ENCODE peak calls at places on chromosomes 13 and 19, in five cellular contexts. One of them, this sample, is unnamed.

GRCh38 chr13:42814868-42815267 is 33.5 kb downstream of the FAM216B start:
- DNase-seq in neuronal stem cell: no peak
- DNase-seq in mesenchymal stem cell: peak; percentile 80
- DNase-seq in H9: no peak
- DNase-seq in H1: no peak
- DNase-seq in this sample: peak; percentile 14

GRCh38 chr13:113792236-113792770 is 33.3 kb downstream of the TMEM255B start:
- DNase-seq in mesenchymal stem cell: no peak
- DNase-seq in H1: no peak
- DNase-seq in H9: no peak
- DNase-seq in neuronal stem cell: no peak
- DNase-seq in this sample: no peak

GRCh38 chr13:27194895-27195764 is 23.5 kb upstream of the USP12 start:
- DNase-seq in H9: peak; percentile 35
- DNase-seq in H1: no peak
- DNase-seq in mesenchymal stem cell: peak; percentile 90
- DNase-seq in neuronal stem cell: peak; percentile 35
- DNase-seq in this sample: peak; percentile 63

GRCh38 chr19:1260749-1261511 is 8.2 kb upstream of the CIRBP start:
- DNase-seq in H9: peak; percentile 97
- DNase-seq in neuronal stem cell: peak; percentile 97
- DNase-seq in H1: peak; percentile 98
- DNase-seq in mesenchymal stem cell: peak; percentile 95
- DNase-seq in this sample: peak; percentile 99

GRCh38 chr19:50359432-50359818 is 6.0 kb downstream of the NAPSA start:
- DNase-seq in H1: no peak
- DNase-seq in mesenchymal stem cell: no peak
- DNase-seq in neuronal stem cell: no peak
- DNase-seq in H9: no peak
- DNase-seq in this sample: no peak

GRCh38 chr13:98976941-98977340 is 923 bp downstream of the DOCK9 start:
- DNase-seq in neuronal stem cell: no peak
- DNase-seq in H1: no peak
- DNase-seq in mesenchymal stem cell: peak; percentile 38
- DNase-seq in H9: no peak
- DNase-seq in this sample: no peak

GRCh38 chr13:48749699-48750473 is 96.2 kb downstream of the CYSLTR2 start:
- DNase-seq in mesenchymal stem cell: peak; percentile 99
- DNase-seq in neuronal stem cell: peak; percentile 29
- DNase-seq in H9: peak; percentile 72
- DNase-seq in H1: peak; percentile 76
- DNase-seq in this sample: peak; percentile 96

GRCh38 chr19:45716314-45717130 is 14.2 kb downstream of the FBXO46 start:
- DNase-seq in mesenchymal stem cell: peak; percentile 35
- DNase-seq in H1: no peak
- DNase-seq in H9: no peak
- DNase-seq in neuronal stem cell: no peak
- DNase-seq in this sample: peak; percentile 32

GRCh38 chr13:39787086-39787487 is 131.6 kb downstream of the COG6 start:
- DNase-seq in mesenchymal stem cell: no peak
- DNase-seq in neuronal stem cell: peak; percentile 65
- DNase-seq in H9: no peak
- DNase-seq in H1: no peak
- DNase-seq in this sample: no peak

GRCh38 chr19:16444273-16444597 is 27.5 kb downstream of the EPS15L1 start:
- DNase-seq in neuronal stem cell: no peak
- DNase-seq in H1: no peak
- DNase-seq in H9: no peak
- DNase-seq in mesenchymal stem cell: no peak
- DNase-seq in this sample: no peak

GRCh38 chr19:9622531-9622930 is 1.5 kb upstream of the ZNF561 start:
- DNase-seq in mesenchymal stem cell: no peak
- DNase-seq in H9: no peak
- DNase-seq in H1: no peak
- DNase-seq in neuronal stem cell: no peak
- DNase-seq in this sample: no peak

GRCh38 chr13:47679391-47679790 is 321.7 kb downstream of the SUCLA2 start:
- DNase-seq in mesenchymal stem cell: peak; percentile 79
- DNase-seq in neuronal stem cell: no peak
- DNase-seq in H1: no peak
- DNase-seq in H9: no peak
- DNase-seq in this sample: peak; percentile 9

GRCh38 chr19:1163283-1163933 is 10.7 kb downstream of the SBNO2 start:
- DNase-seq in mesenchymal stem cell: no peak
- DNase-seq in neuronal stem cell: no peak
- DNase-seq in H9: no peak
- DNase-seq in H1: no peak
- DNase-seq in this sample: no peak

GRCh38 chr13:29674532-29674931 is 79.0 kb upstream of the SLC7A1 start:
- DNase-seq in neuronal stem cell: no peak
- DNase-seq in H1: no peak
- DNase-seq in H9: no peak
- DNase-seq in mesenchymal stem cell: peak; percentile 86
- DNase-seq in this sample: no peak

GRCh38 chr19:40274585-40275544 is 10.3 kb downstream of the AKT2 start:
- DNase-seq in H9: no peak
- DNase-seq in H1: no peak
- DNase-seq in mesenchymal stem cell: no peak
- DNase-seq in neuronal stem cell: no peak
- DNase-seq in this sample: no peak

GRCh38 chr13:50915562-50915961 is 6.0 kb downstream of the RNASEH2B start:
- DNase-seq in mesenchymal stem cell: no peak
- DNase-seq in H9: no peak
- DNase-seq in neuronal stem cell: no peak
- DNase-seq in H1: no peak
- DNase-seq in this sample: no peak

GRCh38 chr19:16327911-16328823 is 3.5 kb downstream of the KLF2 start:
- DNase-seq in neuronal stem cell: no peak
- DNase-seq in H1: no peak
- DNase-seq in mesenchymal stem cell: peak; percentile 92
- DNase-seq in H9: no peak
- DNase-seq in this sample: peak; percentile 49

GRCh38 chr13:22717036-22717435 is 463.7 kb upstream of the SGCG start:
- DNase-seq in H1: no peak
- DNase-seq in neuronal stem cell: no peak
- DNase-seq in mesenchymal stem cell: no peak
- DNase-seq in H9: no peak
- DNase-seq in this sample: no peak

GRCh38 chr19:9547870-9548269 is 9.4 kb upstream of the ZNF426 start:
- DNase-seq in H1: no peak
- DNase-seq in neuronal stem cell: no peak
- DNase-seq in H9: no peak
- DNase-seq in mesenchymal stem cell: no peak
- DNase-seq in this sample: no peak

GRCh38 chr13:103799028-103799427 is 732.8 kb upstream of the SLC10A2 start:
- DNase-seq in mesenchymal stem cell: no peak
- DNase-seq in H1: no peak
- DNase-seq in H9: no peak
- DNase-seq in neuronal stem cell: no peak
- DNase-seq in this sample: no peak

GRCh38 chr13:93925976-93926375 is 553.5 kb downstream of the DCT start:
- DNase-seq in H1: no peak
- DNase-seq in H9: no peak
- DNase-seq in neuronal stem cell: no peak
- DNase-seq in mesenchymal stem cell: peak; percentile 23
- DNase-seq in this sample: no peak

GRCh38 chr19:56321981-56322558 is 7.4 kb upstream of the ZSCAN5A start:
- DNase-seq in H9: no peak
- DNase-seq in H1: no peak
- DNase-seq in neuronal stem cell: no peak
- DNase-seq in mesenchymal stem cell: no peak
- DNase-seq in this sample: no peak

GRCh38 chr13:51785592-51786424 is 18.2 kb downstream of the DHRS12 start:
- DNase-seq in mesenchymal stem cell: peak; percentile 62
- DNase-seq in neuronal stem cell: no peak
- DNase-seq in H1: no peak
- DNase-seq in H9: no peak
- DNase-seq in this sample: peak; percentile 20

GRCh38 chr13:77749481-77749880 is 52.0 kb downstream of the SLAIN1 start:
- DNase-seq in H1: no peak
- DNase-seq in mesenchymal stem cell: no peak
- DNase-seq in neuronal stem cell: peak; percentile 4
- DNase-seq in H9: no peak
- DNase-seq in this sample: no peak

GRCh38 chr13:80755925-80756324 is 415.0 kb upstream of the SPRY2 start:
- DNase-seq in H9: no peak
- DNase-seq in neuronal stem cell: no peak
- DNase-seq in mesenchymal stem cell: no peak
- DNase-seq in H1: no peak
- DNase-seq in this sample: no peak

GRCh38 chr19:4969772-4970531 is 1.0 kb downstream of the KDM4B start:
- DNase-seq in H1: peak; percentile 65
- DNase-seq in mesenchymal stem cell: peak; percentile 65
- DNase-seq in H9: no peak
- DNase-seq in neuronal stem cell: peak; percentile 21
- DNase-seq in this sample: peak; percentile 46

GRCh38 chr19:15138427-15138826 is 31.2 kb downstream of the SYDE1 start:
- DNase-seq in H9: no peak
- DNase-seq in neuronal stem cell: no peak
- DNase-seq in H1: no peak
- DNase-seq in mesenchymal stem cell: peak; percentile 75
- DNase-seq in this sample: peak; percentile 47

DNA sequence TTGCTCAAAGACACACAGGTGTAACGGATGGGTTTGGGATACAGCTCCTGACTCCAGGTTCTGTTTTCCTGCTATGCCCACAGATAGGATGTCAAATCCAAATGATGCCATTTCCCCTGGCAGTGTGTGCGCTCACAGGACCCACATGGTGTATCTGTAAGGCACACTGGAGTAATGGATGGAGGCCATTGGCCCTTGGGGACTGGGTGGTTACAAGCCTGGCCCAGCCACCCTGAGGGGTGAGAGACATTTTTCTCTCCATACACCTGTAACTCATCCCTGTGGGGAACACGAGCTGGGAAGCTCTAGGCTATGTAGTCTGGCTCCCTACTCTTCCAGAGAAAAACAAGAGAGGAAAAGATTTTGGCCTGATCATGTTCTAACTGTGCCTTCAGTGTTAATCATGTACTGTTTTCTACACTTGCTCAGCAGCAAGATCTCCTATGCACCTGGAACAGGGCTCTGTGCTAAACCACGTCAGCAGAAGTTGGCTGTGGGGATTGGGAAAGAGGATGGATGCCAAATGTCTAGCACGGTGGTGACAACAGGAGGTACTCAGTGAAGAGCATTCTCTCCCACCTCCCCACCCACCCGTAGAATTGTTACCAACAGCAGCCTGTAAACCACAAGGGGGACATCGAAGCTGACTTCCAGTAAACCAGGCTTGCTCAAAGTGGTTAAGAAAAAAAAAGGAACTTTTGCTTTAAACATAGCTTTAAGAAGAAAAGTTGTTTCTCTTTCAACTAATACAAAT is 237.0 kb downstream of the LACC1 start:
- DNase-seq in H9: no peak
- DNase-seq in neuronal stem cell: no peak
- DNase-seq in mesenchymal stem cell: peak; percentile 63
- DNase-seq in H1: peak; percentile 47
- DNase-seq in this sample: no peak
- H2BK12ac ChIP-seq in H9: no peak overlapping the region
- H2BK12ac ChIP-seq in neuronal stem cell: no peak overlapping the region
- H2BK12ac ChIP-seq in mesenchymal stem cell: peak overlapping the region; percentile 97
- H2BK12ac ChIP-seq in H1: no peak overlapping the region
- H2BK12ac ChIP-seq in this sample: no peak overlapping the region

GRCh38 chr19:3509566-3509989 is 3.5 kb downstream of the FZR1 start:
- DNase-seq in H1: no peak
- DNase-seq in H9: no peak
- DNase-seq in neuronal stem cell: no peak
- DNase-seq in mesenchymal stem cell: peak; percentile 80
- DNase-seq in this sample: peak; percentile 91
- H2BK12ac ChIP-seq in H1: no peak overlapping the region
- H2BK12ac ChIP-seq in H9: no peak overlapping the region
- H2BK12ac ChIP-seq in neuronal stem cell: no peak overlapping the region
- H2BK12ac ChIP-seq in mesenchymal stem cell: no peak overlapping the region
- H2BK12ac ChIP-seq in this sample: no peak overlapping the region

GRCh38 chr19:20028611-20029010 is 10.7 kb downstream of the ZNF682 start:
- DNase-seq in H1: no peak
- DNase-seq in H9: no peak
- DNase-seq in neuronal stem cell: no peak
- DNase-seq in mesenchymal stem cell: no peak
- DNase-seq in this sample: no peak
- H2BK12ac ChIP-seq in H1: no peak overlapping the region
- H2BK12ac ChIP-seq in H9: no peak overlapping the region
- H2BK12ac ChIP-seq in neuronal stem cell: no peak overlapping the region
- H2BK12ac ChIP-seq in mesenchymal stem cell: no peak overlapping the region
- H2BK12ac ChIP-seq in this sample: no peak overlapping the region

GRCh38 chr13:95185851-95186250 is 115.4 kb downstream of the ABCC4 start:
- DNase-seq in neuronal stem cell: no peak
- DNase-seq in H9: no peak
- DNase-seq in H1: no peak
- DNase-seq in mesenchymal stem cell: no peak
- DNase-seq in this sample: no peak
- H2BK12ac ChIP-seq in neuronal stem cell: no peak overlapping the region
- H2BK12ac ChIP-seq in H9: no peak overlapping the region
- H2BK12ac ChIP-seq in H1: no peak overlapping the region
- H2BK12ac ChIP-seq in mesenchymal stem cell: no peak overlapping the region
- H2BK12ac ChIP-seq in this sample: no peak overlapping the region

GRCh38 chr13:81986308-81986707 is 1645.4 kb upstream of the SPRY2 start:
- DNase-seq in H1: no peak
- DNase-seq in H9: no peak
- DNase-seq in mesenchymal stem cell: no peak
- DNase-seq in neuronal stem cell: no peak
- DNase-seq in this sample: no peak

GRCh38 chr13:81988542-81988941 is 1647.6 kb upstream of the SPRY2 start:
- DNase-seq in H1: no peak
- DNase-seq in neuronal stem cell: no peak
- DNase-seq in mesenchymal stem cell: no peak
- DNase-seq in H9: no peak
- DNase-seq in this sample: no peak

GRCh38 chr13:81987159-81987558 is 1646.2 kb upstream of the SPRY2 start:
- DNase-seq in neuronal stem cell: no peak
- DNase-seq in H1: no peak
- DNase-seq in H9: no peak
- DNase-seq in mesenchymal stem cell: no peak
- DNase-seq in this sample: no peak

GRCh38 chr13:81987677-81988357 is 1646.9 kb upstream of the SPRY2 start:
- DNase-seq in mesenchymal stem cell: no peak
- DNase-seq in H1: no peak
- DNase-seq in neuronal stem cell: no peak
- DNase-seq in H9: no peak
- DNase-seq in this sample: no peak

DNA sequence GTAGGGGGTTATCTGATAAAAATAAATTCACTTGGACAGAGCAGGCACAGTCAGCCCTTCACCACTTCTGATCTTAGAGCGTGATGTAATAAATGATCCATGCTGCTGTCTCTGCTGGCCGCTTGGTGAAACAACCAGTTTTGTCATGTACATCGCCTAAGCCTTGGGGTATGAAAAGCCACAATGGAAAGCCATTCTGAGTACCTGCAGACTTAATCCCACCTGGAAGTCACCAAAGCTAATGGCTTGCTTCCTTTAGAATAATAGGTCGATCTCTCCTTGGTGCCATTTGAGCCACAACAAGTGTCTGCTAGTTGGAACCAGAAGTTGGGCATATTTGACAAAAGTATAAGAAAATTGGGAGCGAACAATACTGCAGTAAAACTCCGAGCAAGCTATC is 1649.7 kb upstream of the SPRY2 start:
- DNase-seq in mesenchymal stem cell: no peak
- DNase-seq in H9: peak; percentile 60
- DNase-seq in neuronal stem cell: no peak
- DNase-seq in H1: no peak
- DNase-seq in this sample: no peak
- H2BK12ac ChIP-seq in mesenchymal stem cell: no peak overlapping the region
- H2BK12ac ChIP-seq in H9: no peak overlapping the region
- H2BK12ac ChIP-seq in neuronal stem cell: no peak overlapping the region
- H2BK12ac ChIP-seq in H1: no peak overlapping the region
- H2BK12ac ChIP-seq in this sample: no peak overlapping the region

This sample was measured in trophoblast cell.